ENCODE peak calls at places on chromosomes 5 and 9, in nine cellular contexts. R, O, Y, A, P, H, K, N and I are unnamed samples.

GRCh38 chr5:172098883-172099282 is 89.1 kb downstream of the STK10 start:
- DNase-seq in Y (no peak), H (no peak), K (no peak), O (no peak), R (no peak), P (no peak), A (no peak), N (no peak), I (no peak)

GRCh38 chr5:139062910-139063663 is 135.1 kb downstream of the SIL1 start:
- DNase-seq in A (no peak), N (no peak), R (no peak), Y (no peak), H (no peak), O (no peak), P (no peak), K (no peak), I (no peak)

GRCh38 chr9:121989010-121989409 is 104.1 kb downstream of the TTLL11 start:
- DNase-seq in Y (no peak), K (peak), H (no peak), A (no peak), R (no peak), P (no peak), O (peak), N (no peak), I (no peak)

GRCh38 chr9:132857031-132857430 is 21.1 kb downstream of the AK8 start:
- DNase-seq in Y (peak), K (no peak), N (no peak), A (no peak), H (peak), P (peak), R (peak), O (no peak), I (peak)

GRCh38 chr5:159799701-159800100 is 116.6 kb upstream of the ADRA1B start:
- DNase-seq in N (no peak), H (no peak), P (no peak), O (no peak), Y (no peak), R (no peak), K (no peak), A (no peak), I (no peak)

GRCh38 chr5:377326-377981 is 55.9 kb downstream of the AHRR start:
- DNase-seq in A (no peak), H (peak), N (no peak), R (peak), P (no peak), Y (no peak), K (no peak), O (no peak), I (peak)

GRCh38 chr5:10578292-10578663 is 14.4 kb downstream of the ANKRD33B start:
- DNase-seq in R (no peak), O (no peak), K (no peak), H (no peak), Y (no peak), A (no peak), P (no peak), N (no peak), I (no peak)

GRCh38 chr5:145574889-145575573 is 260.1 kb downstream of the PRELID2 start:
- DNase-seq in N (no peak), P (no peak), O (no peak), Y (no peak), H (no peak), A (no peak), R (no peak), K (no peak), I (no peak)

GRCh38 chr9:134891016-134891589 is 10.5 kb downstream of the FCN2 start:
- DNase-seq in N (no peak), P (no peak), H (no peak), Y (peak), O (no peak), A (no peak), R (no peak), K (no peak), I (no peak)

GRCh38 chr9:121744687-121745395 is 93.4 kb downstream of the DAB2IP start:
- DNase-seq in Y (no peak), P (no peak), K (no peak), A (peak), R (no peak), H (no peak), N (no peak), O (no peak), I (no peak)

GRCh38 chr5:10762178-10762775 is 1.2 kb upstream of the DAP start:
- DNase-seq in K (no peak), N (no peak), Y (peak), H (peak), R (peak), A (no peak), O (no peak), P (no peak), I (peak)

GRCh38 chr9:5786370-5787127 is 46.4 kb downstream of the ERMP1 start:
- DNase-seq in H (no peak), P (no peak), K (no peak), Y (no peak), R (no peak), O (no peak), A (no peak), N (no peak), I (no peak)

GRCh38 chr9:127224883-127225739 is 39.5 kb upstream of the GARNL3 start:
- DNase-seq in K (peak), H (peak), Y (peak), O (peak), P (peak), R (peak), A (peak), N (peak), I (peak)

GRCh38 chr9:14428781-14429230 is 114.9 kb upstream of the NFIB start:
- DNase-seq in A (peak), H (peak), O (peak), R (peak), Y (peak), P (peak), N (peak), K (peak), I (peak)

GRCh38 chr5:1514027-1514818 is 9.5 kb downstream of the LPCAT1 start:
- DNase-seq in A (no peak), H (peak), O (no peak), N (peak), Y (peak), R (peak), K (no peak), P (peak), I (peak)

GRCh38 chr5:102713278-102713677 is 41.8 kb upstream of the PAM start:
- DNase-seq in R (no peak), A (no peak), Y (no peak), H (no peak), P (no peak), O (no peak), K (no peak), N (no peak), I (no peak)

GRCh38 chr5:41240390-41240789 is 27.1 kb upstream of the C6 start:
- DNase-seq in H (no peak), R (no peak), P (no peak), K (no peak), N (no peak), O (no peak), Y (no peak), A (no peak), I (no peak)

GRCh38 chr9:1429328-1429727 is 379.2 kb downstream of the DMRT2 start:
- DNase-seq in H (no peak), O (no peak), A (peak), R (peak), Y (no peak), N (peak), K (peak), P (no peak), I (no peak)

GRCh38 chr9:6441269-6441668 is 28.3 kb downstream of the UHRF2 start:
- DNase-seq in O (no peak), N (no peak), H (no peak), Y (no peak), P (no peak), R (no peak), K (no peak), A (no peak), I (no peak)

GRCh38 chr5:52517667-52518066 is 270.0 kb upstream of the ITGA1 start:
- DNase-seq in Y (no peak), O (no peak), N (no peak), H (no peak), A (no peak), P (no peak), R (no peak), K (no peak), I (no peak)

GRCh38 chr5:6183391-6184390 is 194.7 kb downstream of the MED10 start:
- DNase-seq in K (no peak), H (no peak), R (no peak), A (no peak), Y (no peak), O (no peak), N (no peak), P (no peak), I (no peak)

GRCh38 chr9:27377147-27377807 is 80.3 kb upstream of the EQTN start:
- DNase-seq in N (no peak), P (no peak), K (peak), A (no peak), Y (no peak), H (no peak), O (peak), R (no peak), I (no peak)

GRCh38 chr5:151739395-151739794 is 19.0 kb downstream of the ATOX1 start:
- DNase-seq in O (no peak), P (no peak), H (no peak), R (no peak), A (no peak), K (no peak), Y (no peak), N (peak), I (peak)

GRCh38 chr5:165630211-165630866 is 2124.9 kb downstream of the MAT2B start:
- DNase-seq in O (peak), K (peak), Y (peak), A (peak), N (peak), R (peak), H (peak), P (no peak), I (peak)

GRCh38 chr5:175088963-175089362 is 355.0 kb downstream of the DRD1 start:
- DNase-seq in A (no peak), Y (no peak), P (no peak), K (no peak), O (no peak), H (no peak), R (no peak), N (no peak), I (no peak)

GRCh38 chr5:175079707-175080106 is 355.3 kb downstream of the MSX2 start:
- DNase-seq in R (no peak), P (no peak), N (no peak), Y (no peak), A (no peak), H (no peak), K (no peak), O (no peak), I (no peak)

GRCh38 chr5:175082346-175082745 is 358.0 kb downstream of the MSX2 start:
- DNase-seq in A (no peak), H (no peak), K (no peak), P (no peak), Y (no peak), O (no peak), R (no peak), N (no peak), I (no peak)

DNA sequence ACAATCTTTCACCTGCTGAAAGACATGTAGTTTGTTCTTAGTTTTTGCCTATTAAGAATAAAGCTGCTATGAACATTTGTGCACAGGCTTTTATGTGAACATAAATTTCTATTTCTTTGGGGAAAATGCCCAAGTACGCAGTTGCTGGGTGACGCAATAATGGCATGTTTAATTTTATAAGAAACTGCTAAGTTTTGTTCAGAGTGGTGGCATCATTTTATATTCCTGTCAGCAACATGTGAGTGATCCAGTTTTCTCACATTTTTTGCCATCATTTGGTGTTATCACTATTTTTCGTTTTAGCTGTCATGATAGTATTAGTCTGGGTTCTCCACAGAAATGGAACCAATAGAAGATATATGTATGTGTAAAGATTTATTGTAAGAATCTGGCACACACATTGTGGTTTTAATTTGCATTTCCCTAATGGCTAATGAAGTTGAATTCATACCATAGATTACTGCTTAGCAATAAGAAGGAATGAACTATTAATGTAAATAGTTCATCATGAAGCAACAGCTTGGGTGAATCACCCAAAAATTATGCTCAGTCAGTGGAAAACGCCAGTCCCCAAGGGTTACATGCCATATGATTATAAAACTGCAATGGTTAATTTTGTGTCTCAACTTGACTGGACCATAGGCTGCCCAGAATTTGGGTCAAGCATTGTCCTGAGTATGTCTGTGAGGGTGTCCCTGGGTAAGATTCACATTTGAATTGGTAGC is 358.6 kb downstream of the MSX2 start:
- DNase-seq in Y (no peak), N (no peak), R (no peak), A (no peak), K (no peak), P (no peak), O (no peak), H (no peak), I (no peak)
- TF ChIP-seq EP300 in Y (no peak), N (no peak), R (no peak), A (no peak), K (no peak), P (no peak), O (no peak), H (no peak), I (no peak)

GRCh38 chr9:87393706-87394255 is 103.9 kb upstream of the DAPK1 start:
- DNase-seq in K (no peak), N (no peak), P (no peak), H (no peak), Y (no peak), A (no peak), O (no peak), R (no peak), I (no peak)
- H3K27ac ChIP-seq in K (no peak), N (no peak), P (no peak), H (no peak), Y (no peak), A (no peak), O (no peak), R (no peak), I (no peak)

DNA sequence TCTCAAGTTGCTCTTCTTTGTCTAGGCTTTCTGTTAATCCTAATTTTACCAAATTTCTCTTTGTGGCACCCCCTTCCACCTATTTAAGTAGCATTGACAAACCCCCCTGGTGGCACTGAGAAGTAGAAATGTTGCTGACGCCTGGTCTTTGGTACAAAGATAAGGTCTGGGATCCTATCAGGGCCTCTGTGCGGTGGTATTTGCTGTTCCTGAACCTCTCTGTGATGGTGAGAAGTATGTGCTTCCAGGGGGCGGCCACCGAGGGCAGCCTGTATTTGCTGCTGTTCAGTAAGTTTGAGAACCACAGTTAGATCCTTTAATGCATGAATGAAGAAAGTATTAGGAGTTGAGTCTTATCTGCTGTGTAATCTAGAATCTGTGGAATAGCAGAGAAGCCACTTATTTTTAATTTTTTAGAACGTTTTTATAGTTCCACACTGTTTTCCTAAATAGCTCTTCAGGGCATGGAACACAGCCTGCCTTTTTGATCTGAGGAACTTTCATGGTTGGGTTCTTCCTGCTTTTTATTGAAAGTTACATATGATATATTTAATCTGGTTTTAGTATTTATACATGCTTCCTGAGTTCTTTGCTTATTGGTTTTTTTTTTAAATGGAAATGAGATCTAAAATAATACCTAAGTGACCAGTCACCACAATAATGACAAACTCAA is 124.2 kb downstream of the TRIO start:
- DNase-seq in H (no peak), P (no peak), K (peak), A (peak), R (no peak), O (peak), N (no peak), Y (no peak), I (no peak)
- H3K4me3 ChIP-seq in H (no peak), P (no peak), K (no peak), A (no peak), R (no peak), O (no peak), N (no peak), Y (no peak), I (no peak)

GRCh38 chr5:39208471-39208870 is 10.9 kb downstream of the FYB1 start:
- DNase-seq in A (no peak), N (no peak), K (no peak), P (no peak), R (no peak), Y (no peak), H (no peak), O (no peak), I (no peak)
- TF ChIP-seq EP300 in A (no peak), N (no peak), K (no peak), P (no peak), R (no peak), Y (no peak), H (no peak), O (no peak), I (no peak)

DNA sequence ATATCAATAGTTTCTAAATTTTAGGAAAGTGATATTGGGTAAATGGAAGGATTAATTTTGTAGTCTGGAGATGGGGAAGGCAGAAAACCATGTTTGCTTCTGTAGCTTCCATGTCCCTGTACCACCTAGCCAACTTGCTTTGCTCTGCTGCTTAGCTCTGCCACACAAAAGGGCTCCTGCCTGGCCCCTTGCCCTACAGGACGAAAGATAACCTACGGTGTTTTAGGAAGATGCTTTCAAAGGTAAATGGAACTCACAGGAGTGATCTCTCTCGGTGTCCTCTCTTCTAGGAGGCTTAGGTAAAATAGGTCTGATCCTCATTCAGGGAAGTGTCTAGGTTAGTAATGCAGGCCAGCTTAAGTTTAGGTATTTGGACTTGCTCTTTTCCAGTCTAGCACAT is 37.8 kb upstream of the DMXL1 start:
- DNase-seq in N (no peak), P (no peak), K (no peak), O (no peak), A (no peak), H (no peak), R (no peak), Y (no peak), I (no peak)
- H3K27ac ChIP-seq in N (no peak), P (peak), K (no peak), O (no peak), A (no peak), H (no peak), R (no peak), Y (no peak), I (no peak)